ENCODE peak calls at places on chromosomes 4 and X, in nine cellular contexts. Y, I, C, V, M, G, L, H and P are unnamed samples.

GRCh38 chrX:30161043-30161442 is 54.3 kb upstream of the MAGEB2 start:
- DNase-seq in L (no peak), C (no peak), V (peak), G (no peak), H (no peak), Y (no peak), I (no peak), M (no peak), P (no peak)

GRCh38 chr4:3801521-3801920 is 35.3 kb downstream of the ADRA2C start:
- DNase-seq in C (no peak), I (no peak), V (no peak), H (no peak), G (no peak), Y (peak), L (no peak), M (no peak), P (no peak)

GRCh38 chrX:40550069-40550468 is 30.7 kb upstream of the ATP6AP2 start:
- DNase-seq in L (peak), G (no peak), V (no peak), M (no peak), Y (no peak), C (no peak), I (no peak), H (no peak), P (peak)

GRCh38 chrX:45230410-45230809 is 29.7 kb upstream of the DIPK2B start:
- DNase-seq in I (no peak), G (no peak), M (no peak), Y (no peak), V (no peak), C (no peak), H (no peak), L (no peak), P (no peak)

GRCh38 chr4:40327340-40327739 is 7.8 kb upstream of the CHRNA9 start:
- DNase-seq in L (no peak), H (peak), I (no peak), V (no peak), M (no peak), C (no peak), Y (no peak), G (no peak), P (peak)

GRCh38 chrX:47174376-47174775 is 19.3 kb upstream of the UBA1 start:
- DNase-seq in Y (peak), G (no peak), M (no peak), C (no peak), H (no peak), L (no peak), I (no peak), V (no peak), P (no peak)

GRCh38 chr4:1193206-1194027 is 21.0 kb upstream of the SPON2 start:
- DNase-seq in I (no peak), M (peak), C (peak), H (no peak), V (no peak), Y (no peak), L (no peak), G (no peak), P (no peak)

GRCh38 chrX:103586314-103586646 is 965 bp downstream of the TCEAL4 start:
- DNase-seq in Y (peak), H (peak), M (no peak), G (no peak), I (no peak), L (no peak), V (no peak), C (peak), P (peak)

GRCh38 chrX:78573630-78574029 is 85.5 kb downstream of the RTL3 start:
- DNase-seq in H (no peak), G (no peak), C (no peak), I (no peak), M (no peak), Y (no peak), V (no peak), L (no peak), P (no peak)

GRCh38 chr4:136036744-136037143 is 1495.5 kb downstream of the PCDH18 start:
- DNase-seq in I (peak), H (peak), M (no peak), G (no peak), L (no peak), C (no peak), V (peak), Y (no peak), P (no peak)

GRCh38 chr4:126776361-126776760 is 856.4 kb upstream of the INTU start:
- DNase-seq in H (no peak), I (no peak), Y (no peak), G (no peak), V (no peak), L (no peak), C (no peak), M (no peak), P (no peak)

GRCh38 chr4:110344165-110344564 is 131.8 kb upstream of the ENPEP start:
- DNase-seq in H (peak), M (no peak), Y (no peak), V (no peak), I (peak), C (no peak), L (no peak), G (no peak), P (no peak)

GRCh38 chr4:119984998-119985397 is 81.7 kb downstream of the MAD2L1 start:
- DNase-seq in C (no peak), I (no peak), L (no peak), V (no peak), H (no peak), M (no peak), G (no peak), Y (no peak), P (no peak)

GRCh38 chrX:63661676-63662075 is 123.3 kb downstream of the ARHGEF9 start:
- DNase-seq in I (peak), M (no peak), H (peak), G (no peak), V (no peak), Y (no peak), L (no peak), C (no peak), P (no peak)

GRCh38 chrX:119757979-119758681 is at the start of gene SOWAHD:
- DNase-seq in V (no peak), L (peak), C (peak), M (no peak), I (peak), G (no peak), Y (peak), H (peak), P (peak)

GRCh38 chr4:168773388-168774195 is 236.5 kb downstream of the CBR4 start:
- DNase-seq in Y (no peak), C (no peak), M (no peak), H (no peak), V (no peak), G (peak), I (no peak), L (no peak), P (no peak)

GRCh38 chr4:168174308-168174707 is 82.0 kb downstream of the ANXA10 start:
- DNase-seq in I (no peak), Y (no peak), M (no peak), L (no peak), H (no peak), V (no peak), C (no peak), G (no peak), P (no peak)

GRCh38 chr4:177001271-177002175 is 208.8 kb upstream of the VEGFC start:
- DNase-seq in H (peak), G (no peak), M (no peak), L (no peak), Y (no peak), I (peak), V (peak), C (no peak), P (no peak)

GRCh38 chr4:3221996-3222395 is 27.0 kb upstream of the MSANTD1 start:
- DNase-seq in I (no peak), G (no peak), L (no peak), Y (peak), M (no peak), V (no peak), H (no peak), C (no peak), P (no peak)

GRCh38 chr4:8690811-8691775 is 98.5 kb downstream of the CPZ start:
- DNase-seq in H (no peak), G (no peak), M (no peak), L (no peak), Y (no peak), V (no peak), I (no peak), C (peak), P (no peak)

GRCh38 chrX:29661290-29661689 is 554.1 kb upstream of the MAGEB2 start:
- DNase-seq in C (no peak), I (peak), M (no peak), G (peak), H (peak), V (peak), L (no peak), Y (no peak), P (no peak)

GRCh38 chr4:118869808-118870342 is 18.8 kb upstream of the SYNPO2 start:
- DNase-seq in M (no peak), L (no peak), V (peak), H (peak), G (peak), C (no peak), I (peak), Y (no peak), P (no peak)

GRCh38 chrX:39385022-39385421 is 583.8 kb downstream of the MID1IP1 start:
- DNase-seq in I (no peak), M (no peak), H (no peak), Y (no peak), C (no peak), G (no peak), L (no peak), V (no peak), P (no peak)

GRCh38 chrX:123121241-123121640 is 62.8 kb upstream of the GRIA3 start:
- DNase-seq in C (no peak), I (no peak), V (no peak), L (no peak), M (no peak), Y (no peak), H (no peak), G (no peak), P (no peak)

GRCh38 chrX:150575415-150575814 is 7.0 kb downstream of the MTM1 start:
- DNase-seq in I (peak), H (no peak), L (no peak), G (no peak), C (no peak), Y (no peak), V (peak), M (no peak), P (peak)

GRCh38 chr4:42172921-42173320 is 20.5 kb upstream of the BEND4 start:
- DNase-seq in C (no peak), L (no peak), I (no peak), H (no peak), M (no peak), Y (no peak), G (no peak), V (no peak), P (no peak)

GRCh38 chrX:31546130-31546529 is 474.3 kb upstream of the FTHL17 start:
- DNase-seq in H (peak), Y (peak), L (no peak), C (no peak), M (no peak), G (peak), I (peak), V (peak), P (peak)

GRCh38 chrX:136487647-136488046 is at the start of gene BRS3:
- DNase-seq in G (no peak), H (no peak), L (no peak), C (no peak), M (no peak), V (no peak), Y (no peak), I (no peak), P (no peak)

GRCh38 chr4:90357117-90357710 is 230.0 kb downstream of the CCSER1 start:
- DNase-seq in G (peak), H (peak), Y (no peak), M (no peak), V (peak), L (no peak), I (peak), C (no peak), P (no peak)

GRCh38 chr4:150297861-150298474 is 219.7 kb downstream of the DCLK2 start:
- DNase-seq in I (peak), C (no peak), H (peak), M (no peak), G (peak), V (peak), L (peak), Y (no peak), P (peak)

GRCh38 chr4:98352403-98352802 is 91.2 kb downstream of the RAP1GDS1 start:
- DNase-seq in G (peak), I (peak), H (no peak), L (no peak), V (no peak), M (no peak), Y (no peak), C (no peak), P (no peak)

GRCh38 chr4:18847276-18847890 is 825.8 kb upstream of the LCORL start:
- DNase-seq in I (peak), M (no peak), V (no peak), L (no peak), G (no peak), H (peak), C (no peak), Y (no peak), P (no peak)

GRCh38 chr4:23966720-23967119 is 76.9 kb upstream of the PPARGC1A start:
- DNase-seq in V (no peak), M (no peak), I (peak), G (no peak), L (peak), C (no peak), Y (no peak), H (no peak), P (no peak)

GRCh38 chrX:153884136-153885076 is 1.6 kb downstream of the L1CAM start:
- DNase-seq in I (no peak), V (no peak), L (peak), G (no peak), M (no peak), H (no peak), C (no peak), Y (no peak), P (no peak)

GRCh38 chr4:107825072-107825789 is 499 bp downstream of the SGMS2 start:
- DNase-seq in I (peak), C (peak), M (no peak), L (peak), G (peak), Y (peak), V (peak), H (peak), P (peak)

GRCh38 chrX:108216405-108216804 is 124.8 kb downstream of the ATG4A start:
- DNase-seq in Y (no peak), C (no peak), I (no peak), L (no peak), M (no peak), H (no peak), V (no peak), G (no peak), P (no peak)

GRCh38 chr4:76301068-76301774 is 5.3 kb upstream of the STBD1 start:
- DNase-seq in L (no peak), G (no peak), I (peak), V (peak), C (no peak), M (no peak), H (peak), Y (no peak), P (peak)

GRCh38 chr4:16667464-16667863 is 231.0 kb downstream of the LDB2 start:
- DNase-seq in G (no peak), L (no peak), I (peak), M (no peak), C (no peak), Y (no peak), H (peak), V (peak), P (no peak)

GRCh38 chr4:87461281-87461700 is 38.9 kb downstream of the NUDT9 start:
- DNase-seq in I (peak), V (peak), C (no peak), G (no peak), L (no peak), H (no peak), Y (no peak), M (no peak), P (no peak)

DNA sequence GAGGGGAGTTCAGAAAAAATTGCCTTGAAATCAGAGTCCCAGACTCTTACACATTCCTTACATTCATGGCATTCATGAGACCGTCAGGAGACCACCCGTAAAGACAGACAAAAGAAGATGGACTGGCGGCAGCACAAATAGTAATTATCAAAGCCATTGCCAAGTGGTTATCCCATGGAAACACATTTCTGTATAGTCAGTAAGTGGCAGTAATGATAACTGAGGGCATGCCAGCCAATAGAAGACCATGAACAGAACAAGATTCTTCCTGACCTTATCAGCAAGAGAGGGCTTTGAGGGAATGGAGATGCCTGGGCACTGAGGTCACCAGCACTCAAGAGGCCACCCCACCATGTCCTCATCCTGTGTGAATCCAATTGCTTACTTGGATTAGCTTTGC is 121.7 kb upstream of the HCCS start:
- DNase-seq in G (no peak), L (no peak), M (no peak), I (no peak), H (peak), Y (no peak), V (no peak), C (no peak), P (no peak)
- H3K27ac ChIP-seq in G (no peak), L (no peak), M (no peak), I (no peak), H (no peak), Y (no peak), V (no peak), C (no peak), P (no peak)

DNA sequence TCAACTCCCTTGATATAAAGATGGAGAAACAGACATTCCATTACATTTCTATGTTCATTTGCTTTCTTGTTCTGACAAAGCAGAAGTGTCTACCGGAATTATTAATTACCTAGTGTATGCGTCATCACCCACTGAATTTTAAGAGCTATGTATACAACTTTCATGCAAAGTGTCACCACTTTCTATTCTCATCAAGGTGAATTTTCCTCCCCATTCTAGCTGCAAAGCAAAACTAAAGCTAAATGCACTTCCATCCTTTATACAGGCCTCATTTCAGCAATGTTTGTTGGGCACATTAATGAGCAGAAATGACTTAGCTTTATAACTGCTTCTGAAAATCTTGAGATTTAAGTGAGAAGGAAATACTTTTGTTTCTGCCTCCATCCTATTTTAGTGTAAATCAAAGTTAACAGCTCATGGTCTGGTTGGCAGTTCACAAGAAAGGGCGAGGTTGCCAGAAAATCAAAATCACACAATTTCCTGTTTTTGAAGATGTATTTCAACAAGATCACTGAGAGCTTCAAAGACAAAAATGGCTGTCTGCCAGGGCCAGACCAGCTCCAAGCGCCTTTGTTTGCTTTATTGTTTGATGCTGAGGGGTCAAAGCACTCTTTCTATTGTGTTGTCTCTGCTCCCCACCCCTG is 7.2 kb upstream of the FAM9C start:
- DNase-seq in V (no peak), Y (no peak), L (no peak), I (peak), G (peak), M (no peak), C (no peak), H (no peak), P (no peak)
- H3K27ac ChIP-seq in V (no peak), Y (no peak), L (no peak), I (no peak), G (peak), M (peak), C (peak), H (no peak), P (no peak)

DNA sequence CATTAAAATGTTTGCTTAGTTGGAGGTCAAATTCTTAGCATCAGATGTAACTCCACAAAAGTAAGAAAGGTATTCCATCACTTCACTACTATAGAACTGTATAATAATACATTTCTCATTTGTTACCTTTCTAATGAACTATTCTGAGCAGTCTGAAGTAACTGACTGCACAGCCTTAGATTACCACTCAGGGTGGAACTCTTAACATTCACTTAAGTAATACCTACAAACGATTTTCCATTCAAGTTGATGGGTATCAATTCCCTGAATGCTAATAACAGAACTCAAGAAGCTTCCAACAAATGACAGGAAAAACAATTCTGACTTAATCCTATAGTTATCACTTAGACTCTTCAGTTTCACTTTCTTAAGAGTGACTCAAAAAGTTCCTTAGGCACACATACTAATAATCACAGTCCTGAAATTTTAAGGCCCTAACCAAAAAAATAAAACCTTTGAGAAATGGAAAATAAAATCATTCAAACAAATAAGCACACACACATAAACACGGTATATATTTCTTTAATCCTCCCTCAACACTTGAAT is 20.9 kb downstream of the HNRNPD start:
- DNase-seq in I (no peak), C (no peak), H (peak), G (no peak), M (no peak), Y (no peak), L (no peak), V (peak), P (no peak)
- H3K27ac ChIP-seq in I (no peak), C (no peak), H (no peak), G (no peak), M (no peak), Y (no peak), L (no peak), V (peak), P (no peak)

GRCh38 chr4:153538408-153539057 is 72.4 kb downstream of the TMEM131L start:
- DNase-seq in I (peak), V (peak), M (no peak), G (no peak), Y (no peak), C (no peak), L (no peak), H (no peak), P (no peak)
- H3K27ac ChIP-seq in I (peak), V (peak), M (peak), G (no peak), Y (peak), C (peak), L (no peak), H (no peak), P (no peak)

GRCh38 chrX:57119416-57119815 is 1.9 kb downstream of the SPIN2B start:
- DNase-seq in Y (no peak), V (no peak), G (no peak), I (no peak), C (no peak), L (no peak), H (no peak), M (no peak), P (no peak)
- H3K27ac ChIP-seq in Y (no peak), V (no peak), G (no peak), I (no peak), C (no peak), L (no peak), H (no peak), M (no peak), P (no peak)

GRCh38 chr4:70721747-70722146 is at the start of gene RUFY3:
- DNase-seq in V (peak), G (no peak), M (no peak), I (peak), C (no peak), L (peak), H (peak), Y (no peak), P (peak)
- H3K27ac ChIP-seq in V (peak), G (no peak), M (peak), I (peak), C (peak), L (peak), H (peak), Y (no peak), P (peak)

GRCh38 chr4:13921805-13922204 is 294.3 kb upstream of the BOD1L1 start:
- DNase-seq in H (peak), I (peak), V (peak), M (no peak), Y (no peak), C (no peak), L (no peak), G (no peak), P (no peak)
- H3K27ac ChIP-seq in H (peak), I (peak), V (peak), M (no peak), Y (no peak), C (no peak), L (no peak), G (no peak), P (no peak)